ENCODE peak calls at places on chromosomes 12 and 14, in five cellular contexts. R is WTC11, W is K562, I is H1, H is GM12878. V is an unnamed sample.

GRCh38 chr14:77923131-77923933 is 123.4 kb downstream of the ADCK1 start:
- DNase-seq in I (no peak), R (no peak), H (no peak), W (peak; percentile 88), V (no peak)

GRCh38 chr12:913919-914718 is 35.4 kb downstream of the RAD52 start:
- DNase-seq in H (no peak), W (no peak), R (no peak), I (no peak), V (no peak)

GRCh38 chr14:105317546-105317945 is 3.0 kb downstream of the PACS2 start:
- DNase-seq in I (no peak), H (no peak), W (no peak), R (no peak), V (no peak)

GRCh38 chr14:51168220-51168613 is 71.8 kb upstream of the TMX1 start:
- DNase-seq in W (no peak), R (no peak), H (no peak), I (no peak), V (no peak)

GRCh38 chr14:77495354-77495753 is 3.3 kb downstream of the ISM2 start:
- DNase-seq in R (no peak), H (no peak), W (no peak), I (no peak), V (no peak)

GRCh38 chr12:47360771-47361388 is 281.1 kb upstream of the AMIGO2 start:
- DNase-seq in W (peak; percentile 69), R (no peak), I (no peak), H (no peak), V (no peak)

GRCh38 chr14:63323148-63323547 is 4.4 kb upstream of the GPHB5 start:
- DNase-seq in R (no peak), H (no peak), I (no peak), W (no peak), V (no peak)

GRCh38 chr12:50062733-50063452 is 5.5 kb downstream of the ASIC1 start:
- DNase-seq in H (no peak), W (no peak), I (no peak), R (no peak), V (no peak)

GRCh38 chr14:89638888-89639287 is 221.9 kb upstream of the FOXN3 start:
- DNase-seq in W (no peak), R (no peak), I (no peak), H (no peak), V (no peak)

GRCh38 chr12:52082668-52082987 is 3.1 kb downstream of the SMIM41 start:
- DNase-seq in W (no peak), I (no peak), R (no peak), H (no peak), V (no peak)

GRCh38 chr12:9235519-9235918 is 27.3 kb upstream of the PZP start:
- DNase-seq in H (no peak), I (no peak), R (no peak), W (no peak), V (no peak)

GRCh38 chr12:28066879-28067278 is 94.3 kb upstream of the PTHLH start:
- DNase-seq in W (no peak), H (no peak), I (no peak), R (no peak), V (no peak)

GRCh38 chr12:14716848-14717444 is 20.5 kb upstream of the GUCY2C start:
- DNase-seq in I (no peak), H (no peak), W (peak; percentile 44), R (peak; percentile 62), V (peak; percentile 52)

GRCh38 chr14:68393178-68393763 is 399.6 kb downstream of the ZFP36L1 start:
- DNase-seq in R (no peak), I (no peak), H (no peak), W (no peak), V (no peak)

GRCh38 chr14:42200951-42201350 is 594.3 kb downstream of the LRFN5 start:
- DNase-seq in R (no peak), I (no peak), H (no peak), W (no peak), V (no peak)

GRCh38 chr12:93107514-93107942 is 178.4 kb upstream of the EEA1 start:
- DNase-seq in R (no peak), H (no peak), I (no peak), W (no peak), V (no peak)
- TF ChIP-seq USF2 in R (no peak), H (no peak), I (no peak), W (no peak), V (no peak)

GRCh38 chr12:6626654-6627283 is 9.0 kb downstream of the LPAR5 start:
- DNase-seq in W (peak; percentile 90), R (no peak), I (no peak), H (no peak), V (no peak)

GRCh38 chr12:6630696-6631095 is 5.1 kb downstream of the LPAR5 start:
- DNase-seq in I (no peak), R (no peak), W (no peak), H (no peak), V (no peak)

GRCh38 chr12:6631549-6631961 is 4.2 kb downstream of the LPAR5 start:
- DNase-seq in H (no peak), W (no peak), R (no peak), I (no peak), V (no peak)

GRCh38 chr12:6632026-6632978 is 3.5 kb downstream of the LPAR5 start:
- DNase-seq in R (no peak), I (no peak), H (peak; percentile 81), W (peak; percentile 44), V (no peak)

DNA sequence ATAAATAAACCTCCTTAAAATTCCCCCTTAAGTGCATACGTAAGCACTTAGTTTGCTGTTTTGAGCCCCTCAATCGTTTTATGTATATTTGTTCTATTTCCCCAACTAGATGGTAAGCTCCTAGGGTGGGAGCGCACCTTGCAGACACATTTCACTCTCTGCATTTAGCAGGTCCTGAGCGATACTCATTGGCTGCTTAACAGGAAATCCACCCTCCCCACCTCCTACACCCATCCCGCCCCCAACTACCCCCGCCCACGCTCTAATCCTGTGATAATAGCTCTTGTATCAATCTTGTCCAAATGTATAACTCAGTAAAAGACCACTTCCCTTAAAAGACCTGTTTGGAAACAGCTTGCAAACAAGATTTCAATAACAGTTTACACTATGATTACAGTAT is 8.2 kb downstream of the LPAR5 start:
- DNase-seq in I (no peak), R (no peak), H (no peak), W (peak; percentile 70), V (no peak)
- TF ChIP-seq SP1 in I (no peak), R (no peak), H (no peak), W (no peak), V (no peak)

GRCh38 chr12:103571286-103571685 is 15.8 kb upstream of the STAB2 start:
- DNase-seq in H (no peak), W (no peak), I (no peak), R (peak; percentile 73), V (peak; percentile 16)
- TF ChIP-seq USF2 in H (no peak), W (no peak), I (no peak), R (no peak), V (no peak)

GRCh38 chr12:12562016-12562483 is 613 bp downstream of the DUSP16 start:
- DNase-seq in W (peak; percentile 38), R (peak; percentile 34), H (no peak), I (no peak), V (no peak)
- TF ChIP-seq SP1 in W (no peak), R (no peak), H (no peak), I (no peak), V (no peak)

DNA sequence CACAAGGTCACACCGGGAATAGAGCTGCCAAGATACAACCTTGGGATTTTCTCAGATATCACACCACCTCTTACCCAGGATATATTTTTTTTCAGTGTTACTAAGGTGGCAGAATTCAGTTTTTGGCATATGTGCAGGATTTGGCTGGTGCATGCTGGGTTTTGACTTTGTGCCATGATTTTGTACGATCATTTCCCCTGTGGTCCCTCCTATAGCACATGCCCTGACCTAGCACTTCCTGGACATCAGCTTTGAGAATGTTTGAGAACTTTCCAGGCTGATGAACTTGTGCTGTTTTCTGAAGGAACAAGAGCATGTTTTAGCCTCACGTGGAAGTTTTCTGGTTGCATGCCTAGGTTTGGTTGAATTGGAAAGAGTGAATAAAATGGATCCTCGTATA is 11.0 kb upstream of the TBPL2 start:
- DNase-seq in R (no peak), W (no peak), H (no peak), I (no peak), V (no peak)
- TF ChIP-seq USF2 in R (no peak), W (no peak), H (no peak), I (no peak), V (no peak)

DNA sequence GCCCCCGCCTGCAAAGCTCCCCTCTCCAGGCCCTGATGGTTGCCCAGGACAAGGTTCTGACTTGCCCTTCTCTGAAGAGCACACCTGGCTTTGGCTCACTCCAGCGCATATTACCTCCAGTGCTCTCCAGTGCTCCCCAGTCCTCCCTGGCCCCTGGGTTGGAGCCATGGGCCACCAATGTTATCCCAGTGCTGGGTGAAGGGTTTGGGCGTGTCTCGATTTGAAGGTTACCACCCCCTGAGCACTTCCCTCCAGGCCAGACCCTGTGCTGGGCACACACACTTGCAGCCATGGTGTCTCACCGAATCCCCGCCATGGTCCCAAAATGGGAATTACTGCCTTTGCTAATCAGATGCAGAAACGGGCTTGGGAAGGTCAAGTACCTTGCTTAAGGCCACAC is 11.1 kb downstream of the RITA1 start:
- DNase-seq in H (no peak), W (no peak), I (no peak), R (no peak), V (no peak)
- TF ChIP-seq SP1 in H (no peak), W (no peak), I (no peak), R (no peak), V (no peak)

GRCh38 chr14:99731536-99732435 is 47.7 kb downstream of the CYP46A1 start:
- DNase-seq in H (no peak), R (peak; percentile 16), W (no peak), I (no peak), V (no peak)

GRCh38 chr14:99728231-99728920 is 44.3 kb downstream of the CYP46A1 start:
- DNase-seq in R (peak; percentile 8), H (no peak), W (no peak), I (no peak), V (no peak)

GRCh38 chr14:99730876-99731351 is 46.8 kb downstream of the CYP46A1 start:
- DNase-seq in W (no peak), R (peak; percentile 10), I (no peak), H (no peak), V (no peak)

GRCh38 chr14:99728981-99729451 is 44.9 kb downstream of the CYP46A1 start:
- DNase-seq in I (no peak), W (no peak), R (peak; percentile 6), H (no peak), V (no peak)

GRCh38 chr14:99729991-99730875 is 46.1 kb downstream of the CYP46A1 start:
- DNase-seq in R (peak; percentile 93), H (no peak), W (peak; percentile 57), I (no peak), V (peak; percentile 93)
- TF ChIP-seq USF2 in R (no peak), H (no peak), W (no peak), I (no peak), V (no peak)

GRCh38 chr12:84632556-84632955 is 280.0 kb downstream of the SLC6A15 start:
- DNase-seq in W (no peak), H (no peak), R (no peak), I (no peak), V (no peak)
- TF ChIP-seq SP1 in W (no peak), H (no peak), R (no peak), I (no peak), V (no peak)